ENCODE peak calls at places on chromosomes 11 and 22, in four cellular contexts. V is SK-N-SH, L is colonic mucosa, N is mammary epithelial cell. T is an unnamed sample. For H3K4me1, the result is how much of the 10 kb centered on the place peaks cover.

GRCh38 chr11:33942954-33943353 is 51.1 kb upstream of the LMO2 start:
- DNase-seq in V (no peak), N (peak), L (peak), T (no peak)

GRCh38 chr11:67053896-67054850 is 2.5 kb upstream of the RHOD start:
- DNase-seq in V (peak), L (peak), N (peak), T (peak)

GRCh38 chr11:773830-774229 is 3.5 kb downstream of the GATD1 start:
- DNase-seq in V (no peak), L (no peak), N (no peak), T (no peak)

GRCh38 chr22:46515208-46516111 is 22.0 kb downstream of the CELSR1 start:
- DNase-seq in L (no peak), V (peak), N (peak), T (peak)

GRCh38 chr11:123184531-123184930 is 10.5 kb downstream of the CLMP start:
- DNase-seq in N (no peak), L (no peak), V (no peak), T (no peak)

GRCh38 chr22:33569547-33569946 is 350.7 kb downstream of the LARGE1 start:
- DNase-seq in L (no peak), V (no peak), N (no peak), T (peak)

GRCh38 chr11:127223026-127223425 is 222.5 kb upstream of the KIRREL3 start:
- DNase-seq in V (no peak), N (no peak), L (no peak), T (no peak)

GRCh38 chr22:17264321-17265052 is 45.3 kb upstream of the ADA2 start:
- DNase-seq in L (no peak), N (no peak), V (peak), T (peak)

GRCh38 chr11:10371926-10372641 is 67.2 kb downstream of the ADM start:
- DNase-seq in V (no peak), L (no peak), N (no peak), T (no peak)

GRCh38 chr22:32951807-32952153 is 106.4 kb downstream of the SYN3 start:
- DNase-seq in L (no peak), N (no peak), V (peak), T (no peak)

GRCh38 chr22:46827072-46827780 is 64.8 kb downstream of the TBC1D22A start:
- DNase-seq in V (peak), N (no peak), L (no peak), T (peak)

GRCh38 chr22:28989035-28989464 is 72.6 kb downstream of the C22orf31 start:
- DNase-seq in V (no peak), L (no peak), N (peak), T (peak)
- H3K9ac ChIP-seq in V (no peak), L (no peak), N (no peak), T (no peak)

GRCh38 chr22:43128116-43128515 is 15.1 kb downstream of the MCAT start:
- DNase-seq in N (no peak), L (no peak), V (no peak), T (no peak)
- H3K4me1 ChIP-seq in N (under half), L (under half), V (under half), T (under half)

DNA sequence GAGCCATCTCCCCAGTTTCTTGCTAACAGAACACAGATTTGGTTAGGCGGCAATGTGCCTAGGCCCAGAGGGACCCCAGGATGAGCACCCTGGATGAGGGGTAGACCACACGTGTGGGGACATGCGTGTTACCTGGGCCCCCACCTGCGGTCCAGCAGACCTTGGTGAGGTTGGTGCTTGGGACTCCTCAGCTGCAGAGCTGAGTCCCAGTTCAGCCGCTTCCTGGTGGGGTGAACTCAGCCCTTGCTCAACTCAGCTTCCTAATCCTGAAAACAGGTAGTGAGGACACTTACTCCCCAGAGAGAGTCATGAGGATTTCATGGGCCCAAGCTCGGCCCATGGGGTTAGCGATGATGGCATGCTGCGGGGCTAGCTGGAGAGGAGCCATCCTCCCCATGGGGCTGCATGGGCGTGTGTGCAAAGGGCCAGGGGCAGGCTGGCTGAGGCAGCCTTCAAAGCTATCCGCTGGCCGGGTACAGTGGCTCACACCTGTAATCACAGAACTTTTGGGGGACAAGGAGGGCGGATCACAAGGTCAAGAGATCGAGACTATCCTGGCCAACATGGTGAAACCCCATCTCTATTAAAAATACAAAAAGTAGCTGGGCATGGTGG is 46.9 kb upstream of the SHISAL1 start:
- DNase-seq in V (no peak), L (no peak), N (no peak), T (peak)
- H3K9ac ChIP-seq in V (no peak), L (no peak), N (no peak), T (no peak)

DNA sequence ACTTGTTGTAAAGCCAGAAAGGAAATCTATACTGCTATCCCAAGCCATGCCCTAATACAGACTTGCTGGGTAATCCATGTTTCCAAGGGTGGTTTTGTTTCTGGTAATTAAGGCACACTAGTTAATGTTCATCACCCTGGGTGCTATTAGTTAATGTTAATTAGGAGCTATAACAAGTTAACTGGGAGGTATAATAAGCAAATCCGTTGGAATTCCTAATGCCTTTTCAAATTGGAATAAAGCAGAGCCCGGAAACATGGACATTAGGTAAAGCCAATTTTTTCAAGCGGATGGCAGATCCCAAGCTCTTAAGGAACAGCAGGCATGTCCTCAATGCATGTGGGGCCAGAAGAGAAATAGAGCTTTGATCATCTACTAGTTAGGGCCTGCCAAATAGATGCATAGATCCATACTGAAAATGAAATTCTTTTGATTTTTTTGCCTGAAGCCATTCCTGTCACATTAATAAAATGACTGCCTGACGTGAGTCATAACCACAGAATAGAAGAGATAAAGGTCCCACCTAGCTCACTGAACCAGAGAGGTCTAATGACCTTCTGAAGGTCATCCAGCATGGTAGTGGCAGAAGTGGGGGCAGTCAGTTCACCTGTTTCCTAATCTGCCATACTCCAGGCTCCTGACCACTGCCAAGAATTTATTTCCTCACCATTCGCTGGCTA is 28.5 kb upstream of the CCDC34 start:
- DNase-seq in N (peak), V (no peak), L (no peak), T (no peak)
- H3K4me1 ChIP-seq in N (under half), V (under half), L (under half), T (under half)

GRCh38 chr11:124445646-124446139 is at the start of gene OR8B8:
- DNase-seq in N (no peak), V (no peak), L (no peak), T (no peak)
- H3K9ac ChIP-seq in N (no peak), V (no peak), L (no peak), T (no peak)

GRCh38 chr11:69446108-69446507 is 35.4 kb upstream of the LINC01488 start:
- DNase-seq in L (no peak), V (no peak), N (no peak), T (no peak)
- H3K4me1 ChIP-seq in L (under half), V (half or more), N (under half), T (under half)

GRCh38 chr11:2787816-2788750 is 88.3 kb upstream of the KCNQ1OT1 start:
- DNase-seq in V (no peak), L (peak), N (no peak), T (peak)
- H3K9ac ChIP-seq in V (no peak), L (no peak), N (no peak), T (no peak)

GRCh38 chr11:114079406-114080072 is 20.0 kb downstream of the ZBTB16 start:
- DNase-seq in V (no peak), L (no peak), N (no peak), T (no peak)

GRCh38 chr11:114081641-114082414 is 22.3 kb downstream of the ZBTB16 start:
- DNase-seq in L (no peak), V (no peak), N (no peak), T (no peak)

GRCh38 chr11:114078423-114078822 is 18.9 kb downstream of the ZBTB16 start:
- DNase-seq in L (no peak), N (no peak), V (no peak), T (peak)

GRCh38 chr11:114080769-114081168 is 21.3 kb downstream of the ZBTB16 start:
- DNase-seq in L (no peak), V (no peak), N (no peak), T (no peak)

GRCh38 chr11:114080219-114080618 is 20.7 kb downstream of the ZBTB16 start:
- DNase-seq in V (no peak), N (no peak), L (no peak), T (no peak)
- H3K4me1 ChIP-seq in V (under half), N (under half), L (under half), T (under half)

DNA sequence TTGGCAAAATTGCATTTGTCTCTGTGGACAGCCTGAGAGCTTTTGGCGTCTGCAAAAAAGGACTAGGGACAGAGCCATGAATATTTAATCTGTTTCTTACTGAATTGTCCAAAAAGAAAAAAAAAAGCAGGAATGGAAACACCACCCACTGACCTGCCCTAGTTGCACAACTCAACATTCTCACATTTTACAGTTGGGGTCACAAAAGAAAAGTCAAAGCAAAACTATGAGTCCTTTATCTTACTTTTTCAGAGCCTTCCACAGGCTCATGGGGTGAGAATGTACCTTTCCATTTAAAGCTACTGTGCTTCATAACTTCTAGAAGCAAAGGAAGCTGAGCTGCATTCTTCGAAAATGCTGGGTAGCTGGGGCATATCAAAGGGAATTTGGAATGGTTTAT is 225.7 kb downstream of the FAM76B start:
- DNase-seq in L (no peak), N (no peak), V (no peak), T (no peak)
- H3K9ac ChIP-seq in L (no peak), N (no peak), V (no peak), T (no peak)

DNA sequence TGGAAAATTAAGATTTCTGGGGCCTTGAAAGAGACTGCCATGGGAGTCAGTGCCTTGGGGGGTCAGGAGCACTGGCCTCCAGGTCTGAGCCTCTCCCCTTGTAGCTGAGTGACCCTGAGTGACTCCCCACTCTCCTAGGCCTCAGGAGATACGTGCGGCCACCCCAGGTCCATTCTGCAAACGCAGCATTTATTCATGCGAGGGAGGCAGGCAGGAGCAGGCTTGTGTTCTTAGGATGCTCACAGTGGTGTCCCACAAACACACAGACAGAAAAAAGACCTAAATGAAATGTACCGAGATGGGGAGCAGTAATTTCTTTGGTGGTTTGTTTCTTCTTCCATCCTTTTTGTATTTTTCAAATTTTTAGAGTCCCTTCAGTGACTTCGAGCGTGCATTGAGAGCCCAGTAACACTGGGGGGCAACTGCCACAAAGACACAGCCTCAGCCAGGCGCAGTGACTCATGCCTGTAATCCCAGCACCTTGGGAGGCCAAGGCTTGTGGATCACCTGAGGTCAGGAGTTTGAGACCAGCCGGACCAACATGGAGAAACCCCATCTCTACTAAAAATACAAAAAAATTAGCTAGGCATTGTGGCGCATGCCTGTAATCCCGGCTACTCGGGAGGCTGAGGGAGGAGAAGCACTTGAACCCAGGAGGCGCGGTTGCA is 22.9 kb upstream of the PRR5 start:
- DNase-seq in V (no peak), L (no peak), N (no peak), T (no peak)
- H3K4me1 ChIP-seq in V (under half), L (under half), N (under half), T (under half)